ENCODE peak calls at places on chromosomes 11 and 22, in four cellular contexts. One of them, this sample, is unnamed.

GRCh38 chr22:42868751-42869251 is 11.7 kb upstream of the ARFGAP3 start:
- DNase-seq in fibroblast of pulmonary artery: no peak
- DNase-seq in SJSA1: no peak
- DNase-seq in left ventricle myocardium inferior: peak
- DNase-seq in this sample: peak

GRCh38 chr11:75934851-75935250 is 119.8 kb downstream of the UVRAG start:
- DNase-seq in fibroblast of pulmonary artery: no peak
- DNase-seq in SJSA1: no peak
- DNase-seq in left ventricle myocardium inferior: no peak
- DNase-seq in this sample: no peak

GRCh38 chr11:110199184-110199981 is 97.0 kb downstream of the RDX start:
- DNase-seq in fibroblast of pulmonary artery: peak
- DNase-seq in SJSA1: no peak
- DNase-seq in left ventricle myocardium inferior: no peak
- DNase-seq in this sample: no peak

GRCh38 chr11:34316347-34317037 is 41.3 kb downstream of the ABTB2 start:
- DNase-seq in fibroblast of pulmonary artery: no peak
- DNase-seq in SJSA1: no peak
- DNase-seq in left ventricle myocardium inferior: no peak
- DNase-seq in this sample: no peak

GRCh38 chr11:46298699-46299424 is 21.4 kb downstream of the CREB3L1 start:
- DNase-seq in fibroblast of pulmonary artery: peak
- DNase-seq in SJSA1: peak
- DNase-seq in left ventricle myocardium inferior: no peak
- DNase-seq in this sample: no peak

GRCh38 chr22:19571207-19571795 is 47.1 kb upstream of the CLDN5 start:
- DNase-seq in fibroblast of pulmonary artery: peak
- DNase-seq in SJSA1: no peak
- DNase-seq in left ventricle myocardium inferior: no peak
- DNase-seq in this sample: no peak

GRCh38 chr11:66856496-66857233 is at the start of gene LRFN4:
- DNase-seq in fibroblast of pulmonary artery: no peak
- DNase-seq in SJSA1: peak
- DNase-seq in left ventricle myocardium inferior: peak
- DNase-seq in this sample: no peak

GRCh38 chr11:85844439-85845051 is 10.6 kb upstream of the CCDC83 start:
- DNase-seq in fibroblast of pulmonary artery: peak
- DNase-seq in SJSA1: no peak
- DNase-seq in left ventricle myocardium inferior: no peak
- DNase-seq in this sample: no peak

GRCh38 chr11:88590366-88590765 is 252.8 kb upstream of the CTSC start:
- DNase-seq in fibroblast of pulmonary artery: no peak
- DNase-seq in SJSA1: no peak
- DNase-seq in left ventricle myocardium inferior: no peak
- DNase-seq in this sample: no peak

GRCh38 chr22:44357962-44358553 is 45.3 kb upstream of the SHISAL1 start:
- DNase-seq in fibroblast of pulmonary artery: peak
- DNase-seq in SJSA1: no peak
- DNase-seq in left ventricle myocardium inferior: peak
- DNase-seq in this sample: no peak

This sample was measured in cardiac septum.